ENCODE peak calls at places on chromosomes 1 and 21, in five cellular contexts. L is Peyer's patch, N is thoracic aorta, G is aorta, M is upper lobe of right lung. S is an unnamed sample. For H3K27me3, the result is how much of the 10 kb centered on the place peaks cover.

GRCh38 chr1:202959276-202959620 is 1.1 kb upstream of the ADIPOR1 start:
- DNase-seq in M (no peak), L (no peak), N (no peak), G (no peak), S (no peak)

GRCh38 chr1:244256086-244256485 is 195.6 kb downstream of the ADSS2 start:
- DNase-seq in G (no peak), L (no peak), N (no peak), M (no peak), S (no peak)

GRCh38 chr1:215556996-215557395 is 10.1 kb upstream of the KCTD3 start:
- DNase-seq in L (no peak), N (no peak), M (no peak), G (no peak), S (no peak)

GRCh38 chr1:156194300-156194652 is 372 bp downstream of the SLC25A44 start:
- DNase-seq in G (no peak), M (no peak), N (no peak), L (no peak), S (no peak)

GRCh38 chr1:68111804-68112436 is 61.5 kb upstream of the DIRAS3 start:
- DNase-seq in G (peak), L (peak), N (no peak), M (no peak), S (no peak)

GRCh38 chr21:45508607-45509565 is 33.4 kb downstream of the SLC19A1 start:
- DNase-seq in N (no peak), L (no peak), M (peak), G (peak), S (no peak)

GRCh38 chr1:84635261-84635848 is 54.9 kb downstream of the SSX2IP start:
- DNase-seq in M (no peak), G (no peak), N (no peak), L (no peak), S (no peak)

GRCh38 chr1:92951141-92951582 is 10.1 kb downstream of the DIPK1A start:
- DNase-seq in N (no peak), L (peak), M (no peak), G (no peak), S (peak)

GRCh38 chr1:151563376-151563775 is 23.3 kb downstream of the TUFT1 start:
- DNase-seq in N (no peak), M (no peak), G (no peak), L (no peak), S (no peak)

GRCh38 chr1:161350666-161351065 is 17.0 kb downstream of the CFAP126 start:
- DNase-seq in G (no peak), L (no peak), M (no peak), N (no peak), S (no peak)

GRCh38 chr1:167665469-167665868 is 35.4 kb downstream of the RCSD1 start:
- DNase-seq in N (no peak), L (no peak), G (no peak), M (no peak), S (no peak)

GRCh38 chr21:46112731-46113215 is 14.9 kb downstream of the COL6A2 start:
- DNase-seq in N (peak), G (peak), L (peak), M (peak), S (no peak)

GRCh38 chr21:37435120-37435519 is 68.5 kb downstream of the DYRK1A start:
- DNase-seq in G (peak), L (peak), M (no peak), N (no peak), S (peak)

GRCh38 chr1:66642992-66643391 is 109.0 kb downstream of the SGIP1 start:
- DNase-seq in L (no peak), N (no peak), G (no peak), M (no peak), S (no peak)

GRCh38 chr1:232377494-232377770 is 252.5 kb downstream of the SIPA1L2 start:
- DNase-seq in M (no peak), L (no peak), G (no peak), N (no peak), S (no peak)

GRCh38 chr1:185540295-185540694 is 193.9 kb upstream of the HMCN1 start:
- DNase-seq in G (no peak), L (no peak), M (no peak), N (no peak), S (no peak)

GRCh38 chr1:46065405-46065804 is 67.0 kb downstream of the PIK3R3 start:
- DNase-seq in N (no peak), M (no peak), L (no peak), G (no peak), S (peak)

GRCh38 chr1:25544819-25545218 is 1.4 kb downstream of the LDLRAP1 start:
- DNase-seq in G (peak), M (peak), N (no peak), L (no peak), S (peak)

GRCh38 chr1:109443476-109443875 is 17.2 kb upstream of the PSMA5 start:
- DNase-seq in L (no peak), N (no peak), G (no peak), M (no peak), S (no peak)
- H3K27me3 ChIP-seq in L (under half), N (under half), G (under half), M (under half), S (under half)

GRCh38 chr1:22563671-22564612 is 653 bp downstream of the EPHA8 start:
- DNase-seq in L (no peak), N (no peak), G (no peak), M (no peak), S (no peak)
- H3K4me3 ChIP-seq in L (no peak), N (no peak), G (peak), M (no peak), S (no peak)

GRCh38 chr1:169681094-169681493 is 30.3 kb downstream of the SELL start:
- DNase-seq in M (no peak), N (no peak), L (no peak), G (no peak), S (no peak)
- H3K27me3 ChIP-seq in M (under half), N (under half), L (under half), G (under half), S (under half)

GRCh38 chr1:109282952-109283747 is at the start of gene PSRC1:
- DNase-seq in G (peak), M (peak), N (peak), L (peak), S (peak)

GRCh38 chr1:109283748-109284600 is 1.0 kb upstream of the PSRC1 start:
- DNase-seq in N (no peak), M (no peak), L (no peak), G (no peak), S (no peak)

GRCh38 chr1:109282497-109282951 is 421 bp downstream of the PSRC1 start:
- DNase-seq in G (no peak), N (no peak), L (no peak), M (no peak), S (no peak)

GRCh38 chr1:109280768-109281356 is 2.1 kb downstream of the PSRC1 start:
- DNase-seq in N (no peak), M (peak), L (no peak), G (no peak), S (no peak)

DNA sequence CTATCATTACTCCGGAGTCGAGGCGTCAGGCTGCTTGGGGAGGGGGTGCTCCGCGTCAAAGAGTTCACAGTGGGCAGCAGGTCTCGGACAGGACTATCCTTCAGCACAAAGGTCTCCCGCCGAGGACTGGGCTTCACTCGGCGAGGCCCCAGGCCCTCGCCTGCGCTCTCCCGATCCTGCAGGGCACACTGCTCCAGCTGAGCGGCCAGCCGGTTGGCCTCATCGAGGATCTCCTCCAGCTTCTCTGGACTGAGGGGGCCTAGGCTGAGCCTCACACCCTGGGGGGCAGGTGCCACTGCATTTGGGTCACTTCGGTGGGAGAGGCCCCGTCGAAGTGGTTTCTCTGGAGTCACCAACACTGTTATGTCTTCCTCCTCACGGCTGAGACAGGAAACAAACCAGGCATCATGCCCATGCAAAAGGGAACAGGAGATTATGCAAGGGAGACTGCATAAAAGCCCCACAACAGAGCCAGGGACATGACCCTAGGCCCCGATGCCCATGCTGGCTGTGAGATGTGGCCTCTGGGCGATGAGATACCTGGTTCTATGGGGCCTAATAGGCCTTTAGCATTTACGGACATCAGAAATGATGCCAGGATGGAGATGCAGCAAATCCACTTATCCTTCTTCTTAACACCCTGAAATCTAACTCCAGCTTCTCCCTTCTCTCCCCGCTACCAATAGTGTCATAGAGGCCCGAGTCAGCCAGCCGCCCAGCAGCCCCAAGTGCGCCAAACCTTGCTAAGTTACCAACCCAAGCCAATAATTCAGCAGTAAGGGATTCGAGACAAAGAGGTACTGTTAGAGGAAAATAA is 1.1 kb downstream of the PSRC1 start:
- DNase-seq in G (no peak), M (no peak), N (no peak), L (no peak), S (no peak)
- H3K4me3 ChIP-seq in G (peak), M (peak), N (peak), L (peak), S (no peak)

GRCh38 chr1:30834249-30834648 is 74.3 kb downstream of the SDC3 start:
- DNase-seq in L (no peak), N (no peak), G (no peak), M (no peak), S (no peak)
- H3K27me3 ChIP-seq in L (under half), N (under half), G (under half), M (under half), S (under half)

GRCh38 chr21:8989883-8990325 is 1531.5 kb upstream of the TPTE start:
- DNase-seq in G (no peak), L (no peak), M (no peak), N (no peak), S (no peak)

GRCh38 chr21:8992731-8993174 is 1528.6 kb upstream of the TPTE start:
- DNase-seq in M (no peak), N (no peak), G (no peak), L (no peak), S (no peak)

GRCh38 chr21:8991968-8992621 is 1529.3 kb upstream of the TPTE start:
- DNase-seq in G (no peak), N (no peak), M (no peak), L (no peak), S (no peak)

GRCh38 chr21:8990326-8991087 is 1530.9 kb upstream of the TPTE start:
- DNase-seq in M (no peak), G (no peak), L (no peak), N (no peak), S (no peak)

GRCh38 chr21:8991088-8991907 is 1530.1 kb upstream of the TPTE start:
- DNase-seq in N (no peak), L (no peak), G (no peak), M (no peak), S (no peak)
- H3K4me3 ChIP-seq in N (no peak), L (no peak), G (no peak), M (no peak), S (no peak)

GRCh38 chr1:206907304-206907991 is 10.2 kb downstream of the IL24 start:
- DNase-seq in G (no peak), M (no peak), N (no peak), L (no peak), S (no peak)

GRCh38 chr1:206909167-206909882 is 12.1 kb downstream of the IL24 start:
- DNase-seq in G (peak), N (no peak), L (peak), M (peak), S (peak)

GRCh38 chr1:206911064-206911663 is 10.6 kb downstream of the FCMR start:
- DNase-seq in L (no peak), M (no peak), N (no peak), G (no peak), S (peak)

GRCh38 chr1:206908038-206908437 is 10.8 kb downstream of the IL24 start:
- DNase-seq in L (no peak), G (no peak), M (no peak), N (no peak), S (no peak)

GRCh38 chr1:206909883-206910318 is 11.8 kb downstream of the FCMR start:
- DNase-seq in G (no peak), N (no peak), M (no peak), L (no peak), S (no peak)
- H3K27me3 ChIP-seq in G (under half), N (under half), M (under half), L (under half), S (under half)

GRCh38 chr1:20678599-20678998 is 17.4 kb upstream of the DDOST start:
- DNase-seq in G (no peak), L (no peak), M (no peak), N (no peak), S (no peak)
- H3K4me3 ChIP-seq in G (no peak), L (no peak), M (no peak), N (no peak), S (no peak)

GRCh38 chr1:34929497-34929852 is at the start of gene DLGAP3:
- DNase-seq in M (no peak), G (no peak), L (no peak), N (no peak), S (no peak)

GRCh38 chr1:34927316-34927715 is 2.1 kb downstream of the DLGAP3 start:
- DNase-seq in L (no peak), M (no peak), N (no peak), G (no peak), S (no peak)

GRCh38 chr1:34926894-34927293 is 2.6 kb downstream of the DLGAP3 start:
- DNase-seq in M (no peak), L (no peak), G (no peak), N (no peak), S (no peak)

GRCh38 chr1:34928865-34929496 is 469 bp downstream of the DLGAP3 start:
- DNase-seq in M (no peak), L (no peak), G (no peak), N (no peak), S (peak)

GRCh38 chr1:34928066-34928864 is 1.2 kb downstream of the DLGAP3 start:
- DNase-seq in M (no peak), N (no peak), L (no peak), G (no peak), S (no peak)
- H3K27me3 ChIP-seq in M (half or more), N (under half), L (under half), G (under half), S (under half)